ENCODE peak calls at places on chromosomes 3 and 15, in nine cellular contexts. K is ovary, V is bronchial epithelial cell, Q is mesothelial cell of epicardium, B is fibroblast of lung, X is D721Med, W is cardiac fibroblast, U is body of pancreas, F is spleen. Y is an unnamed sample.

GRCh38 chr3:187963003-187963676 is 190.8 kb upstream of the LPP start:
- DNase-seq in F (no peak), U (no peak), B (no peak), V (no peak), K (no peak), W (no peak), X (no peak), Q (no peak), Y (no peak)

GRCh38 chr3:16810593-16811367 is 74.0 kb upstream of the PLCL2 start:
- DNase-seq in V (no peak), Q (no peak), U (no peak), B (no peak), F (no peak), W (no peak), K (no peak), X (no peak), Y (no peak)

GRCh38 chr3:173865900-173866498 is 468.5 kb downstream of the NLGN1 start:
- DNase-seq in V (no peak), W (no peak), B (no peak), X (no peak), U (no peak), K (no peak), F (no peak), Q (no peak), Y (no peak)

GRCh38 chr15:72319360-72319984 is 485 bp downstream of the CELF6 start:
- DNase-seq in B (peak), V (peak), W (peak), Q (peak), X (no peak), F (peak), K (peak), U (peak), Y (no peak)

GRCh38 chr15:26475554-26475953 is 297.3 kb downstream of the GABRB3 start:
- DNase-seq in K (no peak), V (no peak), U (no peak), Q (no peak), F (no peak), X (no peak), B (no peak), W (no peak), Y (no peak)

GRCh38 chr15:52528465-52529288 is at the start of gene MYO5A:
- DNase-seq in V (peak), Q (peak), K (peak), X (peak), B (peak), W (peak), F (peak), U (peak), Y (peak)

GRCh38 chr3:29764603-29765254 is 483.9 kb downstream of the RBMS3 start:
- DNase-seq in Q (no peak), U (no peak), K (no peak), B (peak), W (peak), F (no peak), V (peak), X (no peak), Y (no peak)

GRCh38 chr3:169104541-169104940 is 559.0 kb downstream of the MECOM start:
- DNase-seq in W (peak), V (peak), B (peak), F (no peak), K (no peak), Q (no peak), U (no peak), X (no peak), Y (no peak)

GRCh38 chr3:44893097-44893496 is 18.7 kb downstream of the TGM4 start:
- DNase-seq in V (peak), B (peak), Q (no peak), K (no peak), U (no peak), F (no peak), W (peak), X (no peak), Y (no peak)

GRCh38 chr3:101998256-101998926 is 149.1 kb downstream of the NFKBIZ start:
- DNase-seq in B (no peak), X (no peak), V (no peak), W (no peak), K (no peak), U (no peak), Q (no peak), F (no peak), Y (no peak)

GRCh38 chr3:39407259-39407629 is 724 bp downstream of the RPSA start:
- DNase-seq in Q (no peak), U (no peak), K (no peak), B (peak), X (no peak), V (no peak), F (no peak), W (peak), Y (no peak)

GRCh38 chr3:196159952-196160804 is 51.0 kb downstream of the ZDHHC19 start:
- DNase-seq in W (peak), X (no peak), F (peak), V (peak), B (peak), Q (no peak), U (peak), K (no peak), Y (peak)

GRCh38 chr3:192494176-192494575 is 233.2 kb downstream of the FGF12 start:
- DNase-seq in Q (no peak), U (no peak), K (no peak), B (no peak), W (peak), V (peak), X (no peak), F (no peak), Y (no peak)

GRCh38 chr3:194322701-194323174 is 28.4 kb downstream of the CPN2 start:
- DNase-seq in Q (no peak), B (peak), W (peak), U (no peak), X (no peak), V (peak), F (no peak), K (no peak), Y (peak)

GRCh38 chr3:70281663-70282062 is 30.8 kb downstream of the MDFIC2 start:
- DNase-seq in V (peak), K (no peak), U (no peak), B (no peak), W (peak), F (no peak), X (no peak), Q (no peak), Y (no peak)

GRCh38 chr3:64353256-64353655 is 128.0 kb upstream of the PRICKLE2 start:
- DNase-seq in F (no peak), W (peak), X (no peak), U (no peak), Q (no peak), B (peak), V (peak), K (no peak), Y (no peak)

GRCh38 chr15:64349375-64349774 is 6.6 kb downstream of the CSNK1G1 start:
- DNase-seq in V (no peak), W (no peak), B (no peak), F (no peak), K (no peak), X (no peak), U (no peak), Q (no peak), Y (no peak)

GRCh38 chr3:153768559-153769469 is 352.4 kb upstream of the ARHGEF26 start:
- DNase-seq in Q (no peak), K (no peak), V (peak), W (peak), X (peak), F (peak), U (peak), B (peak), Y (no peak)

GRCh38 chr3:183281126-183281797 is 28.2 kb downstream of the B3GNT5 start:
- DNase-seq in F (no peak), X (no peak), K (no peak), Q (no peak), V (no peak), B (no peak), W (no peak), U (no peak), Y (no peak)

GRCh38 chr15:41891946-41892345 is 1.9 kb downstream of the SPTBN5 start:
- DNase-seq in W (no peak), K (no peak), B (no peak), Q (no peak), U (no peak), V (no peak), X (no peak), F (peak), Y (no peak)

GRCh38 chr3:118526758-118527526 is 507.7 kb downstream of the IGSF11 start:
- DNase-seq in V (peak), F (no peak), X (no peak), B (no peak), Q (no peak), W (no peak), U (no peak), K (no peak), Y (no peak)

GRCh38 chr15:50182233-50183013 is 427 bp downstream of the SLC27A2 start:
- DNase-seq in W (peak), X (no peak), B (peak), V (no peak), K (peak), U (peak), Q (peak), F (peak), Y (no peak)

GRCh38 chr3:190086191-190086590 is 34.5 kb downstream of the P3H2 start:
- DNase-seq in W (no peak), B (no peak), F (no peak), U (no peak), X (no peak), K (no peak), Q (no peak), V (no peak), Y (no peak)

GRCh38 chr3:188518835-188519452 is 365.0 kb downstream of the LPP start:
- DNase-seq in X (no peak), U (no peak), W (no peak), F (no peak), Q (no peak), V (no peak), K (no peak), B (no peak), Y (no peak)

GRCh38 chr3:113231827-113232253 is 20.5 kb downstream of the BOC start:
- DNase-seq in W (peak), X (no peak), K (peak), F (no peak), U (no peak), V (peak), Q (no peak), B (peak), Y (no peak)

GRCh38 chr3:38522002-38522401 is 25.9 kb downstream of the EXOG start:
- DNase-seq in Q (no peak), U (no peak), X (no peak), V (no peak), F (no peak), K (no peak), W (no peak), B (no peak), Y (no peak)

GRCh38 chr15:67186226-67186649 is 68.2 kb downstream of the AAGAB start:
- DNase-seq in Q (no peak), X (no peak), V (no peak), W (peak), U (no peak), B (no peak), K (peak), F (no peak), Y (no peak)

GRCh38 chr15:36590838-36591237 is 11.4 kb downstream of the CDIN1 start:
- DNase-seq in V (peak), W (peak), B (peak), F (no peak), K (no peak), U (no peak), Q (no peak), X (no peak), Y (no peak)

GRCh38 chr15:49032601-49033145 is 13.6 kb downstream of the SECISBP2L start:
- DNase-seq in Q (no peak), U (no peak), V (no peak), B (no peak), W (no peak), X (no peak), F (no peak), K (no peak), Y (no peak)

GRCh38 chr3:120209425-120209824 is 75.6 kb downstream of the GPR156 start:
- DNase-seq in Q (no peak), K (no peak), B (no peak), V (no peak), W (no peak), F (no peak), U (no peak), X (no peak), Y (no peak)

GRCh38 chr3:142694225-142694624 is 29.6 kb upstream of the TRPC1 start:
- DNase-seq in V (peak), W (no peak), B (no peak), U (no peak), Q (no peak), F (no peak), X (no peak), K (no peak), Y (no peak)

DNA sequence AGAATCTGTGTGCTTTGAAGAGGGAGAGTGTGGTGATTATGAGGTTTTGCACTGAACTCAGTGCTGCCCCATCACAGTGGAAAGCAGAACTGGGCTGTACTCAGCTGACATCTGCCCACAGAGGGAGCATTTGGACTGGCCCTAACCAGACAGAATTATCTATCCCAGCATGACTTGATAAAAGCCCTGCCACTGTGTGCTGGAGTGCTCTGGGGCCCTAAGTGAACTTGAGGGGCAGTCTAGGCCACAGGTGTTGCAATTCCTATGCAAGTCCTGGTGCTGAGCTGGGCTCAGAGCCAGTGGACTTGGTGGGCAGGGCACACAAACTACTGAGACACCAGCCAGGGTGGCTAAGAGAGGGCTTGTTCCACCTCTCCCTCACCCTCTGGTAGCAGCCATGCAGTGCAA is 269.2 kb upstream of the CTNNB1 start:
- DNase-seq in Q (no peak), U (peak), B (no peak), K (no peak), F (no peak), V (no peak), W (peak), X (no peak), Y (no peak)
- TF ChIP-seq CTCF in Q (no peak), U (no peak), B (no peak), K (no peak), F (no peak), V (peak), W (no peak), X (no peak), Y (no peak)

GRCh38 chr3:111577798-111578685 is 17.1 kb downstream of the ZBED2 start:
- DNase-seq in V (peak), B (peak), U (no peak), K (no peak), F (no peak), W (peak), X (no peak), Q (no peak), Y (no peak)
- TF ChIP-seq CTCF in V (peak), B (peak), U (no peak), K (no peak), F (peak), W (peak), X (peak), Q (no peak), Y (peak)

DNA sequence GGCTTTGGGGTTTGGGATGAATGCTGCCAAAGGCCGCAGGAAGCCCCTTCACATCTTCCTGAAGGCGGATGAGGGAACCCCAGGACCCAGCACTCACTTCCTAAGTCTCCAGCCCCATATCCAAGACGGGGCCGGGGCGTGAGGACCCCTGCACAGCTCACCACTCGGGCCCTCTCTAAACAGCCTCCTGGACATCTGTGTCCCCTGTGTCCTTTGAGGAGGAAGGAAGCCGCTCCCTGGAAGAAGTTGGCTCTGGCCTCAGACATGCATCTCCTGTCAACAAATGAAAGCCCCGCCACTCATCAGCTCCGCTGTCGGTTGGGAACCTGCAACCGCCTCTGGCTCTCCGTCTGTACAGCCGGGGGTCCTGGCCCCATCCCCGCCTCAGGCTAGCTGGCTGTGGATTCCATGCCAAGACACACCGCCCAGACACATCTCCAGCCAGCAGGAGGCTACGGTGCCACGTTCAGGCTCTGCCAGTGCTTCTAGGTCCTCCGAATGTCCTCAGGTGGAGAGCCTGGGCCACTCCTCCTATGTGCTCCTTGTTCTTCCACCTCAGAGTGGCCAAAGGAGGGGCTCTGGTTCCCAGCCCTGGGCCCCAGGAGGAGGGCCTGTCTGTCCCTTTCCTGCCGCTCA is 140.0 kb upstream of the MEF2A start:
- DNase-seq in W (peak), X (no peak), K (peak), Q (no peak), F (peak), V (no peak), B (no peak), U (no peak), Y (no peak)
- TF ChIP-seq CTCF in W (peak), X (no peak), K (no peak), Q (no peak), F (no peak), V (peak), B (no peak), U (no peak), Y (peak)

GRCh38 chr3:164390046-164390445 is 688.2 kb downstream of the SI start:
- DNase-seq in F (no peak), U (no peak), W (no peak), X (no peak), Q (no peak), V (no peak), K (no peak), B (no peak), Y (no peak)
- TF ChIP-seq CTCF in F (no peak), U (no peak), W (peak), X (peak), Q (peak), V (no peak), K (no peak), B (no peak), Y (peak)

Y was measured in chondrocyte.